ENCODE peak calls at places on chromosomes 6 and 20, in six cellular contexts. One of them, this sample, is unnamed.

GRCh38 chr6:170099387-170099786 is 191.5 kb downstream of the DLL1 start:
- DNase-seq in WTC11: no peak
- DNase-seq in GM12878: no peak
- DNase-seq in K562: no peak
- DNase-seq in HepG2: no peak
- DNase-seq in H1: no peak
- DNase-seq in this sample: no peak

GRCh38 chr6:158972241-158973233 is 27.5 kb downstream of the RSPH3 start:
- DNase-seq in WTC11: no peak
- DNase-seq in GM12878: peak; percentile 31
- DNase-seq in K562: peak; percentile 52
- DNase-seq in HepG2: peak; percentile 47
- DNase-seq in H1: no peak
- DNase-seq in this sample: peak; percentile 72

GRCh38 chr6:108669673-108670072 is 109.0 kb downstream of the FOXO3 start:
- DNase-seq in WTC11: no peak
- DNase-seq in GM12878: no peak
- DNase-seq in K562: no peak
- DNase-seq in HepG2: no peak
- DNase-seq in H1: no peak
- DNase-seq in this sample: no peak

GRCh38 chr6:149087898-149088297 is 229.6 kb upstream of the TAB2 start:
- DNase-seq in WTC11: no peak
- DNase-seq in GM12878: no peak
- DNase-seq in K562: no peak
- DNase-seq in HepG2: no peak
- DNase-seq in H1: no peak
- DNase-seq in this sample: no peak

GRCh38 chr6:169158182-169158573 is 95.5 kb downstream of the THBS2 start:
- DNase-seq in WTC11: no peak
- DNase-seq in GM12878: no peak
- DNase-seq in K562: no peak
- DNase-seq in HepG2: no peak
- DNase-seq in H1: no peak
- DNase-seq in this sample: no peak

GRCh38 chr20:47464380-47465101 is 37.1 kb upstream of the NCOA3 start:
- DNase-seq in WTC11: no peak
- DNase-seq in GM12878: no peak
- DNase-seq in K562: no peak
- DNase-seq in HepG2: peak; percentile 100
- DNase-seq in H1: no peak
- DNase-seq in this sample: peak; percentile 28

GRCh38 chr6:75081920-75082319 is 123.9 kb downstream of the COL12A1 start:
- DNase-seq in WTC11: no peak
- DNase-seq in GM12878: no peak
- DNase-seq in K562: no peak
- DNase-seq in HepG2: no peak
- DNase-seq in H1: no peak
- DNase-seq in this sample: no peak

GRCh38 chr20:56094228-56094627 is 88.9 kb upstream of the CBLN4 start:
- DNase-seq in WTC11: no peak
- DNase-seq in GM12878: no peak
- DNase-seq in K562: no peak
- DNase-seq in HepG2: no peak
- DNase-seq in H1: no peak
- DNase-seq in this sample: no peak

GRCh38 chr6:47168176-47168575 is 126.0 kb upstream of the ADGRF1 start:
- DNase-seq in WTC11: no peak
- DNase-seq in GM12878: no peak
- DNase-seq in K562: no peak
- DNase-seq in HepG2: peak; percentile 52
- DNase-seq in H1: no peak
- DNase-seq in this sample: no peak

GRCh38 chr20:33914871-33915270 is 78.8 kb upstream of the RALY start:
- DNase-seq in WTC11: no peak
- DNase-seq in GM12878: no peak
- DNase-seq in K562: peak; percentile 39
- DNase-seq in HepG2: peak; percentile 51
- DNase-seq in H1: no peak
- DNase-seq in this sample: no peak

GRCh38 chr20:17651761-17652388 is 30.2 kb downstream of the RRBP1 start:
- DNase-seq in WTC11: no peak
- DNase-seq in GM12878: no peak
- DNase-seq in K562: no peak
- DNase-seq in HepG2: no peak
- DNase-seq in H1: no peak
- DNase-seq in this sample: no peak

GRCh38 chr6:7468382-7469081 is 72.9 kb upstream of the DSP start:
- DNase-seq in WTC11: no peak
- DNase-seq in GM12878: no peak
- DNase-seq in K562: peak; percentile 65
- DNase-seq in HepG2: no peak
- DNase-seq in H1: no peak
- DNase-seq in this sample: no peak

GRCh38 chr6:131949909-131950766 is 1.0 kb downstream of the CCN2 start:
- DNase-seq in WTC11: peak; percentile 85
- DNase-seq in GM12878: no peak
- DNase-seq in K562: no peak
- DNase-seq in HepG2: peak; percentile 75
- DNase-seq in H1: no peak
- DNase-seq in this sample: peak; percentile 75

GRCh38 chr6:70860044-70860443 is 96.8 kb downstream of the B3GAT2 start:
- DNase-seq in WTC11: no peak
- DNase-seq in GM12878: no peak
- DNase-seq in K562: no peak
- DNase-seq in HepG2: no peak
- DNase-seq in H1: no peak
- DNase-seq in this sample: no peak

GRCh38 chr6:4274382-4275082 is 139.2 kb upstream of the ECI2 start:
- DNase-seq in WTC11: no peak
- DNase-seq in GM12878: no peak
- DNase-seq in K562: peak; percentile 27
- DNase-seq in HepG2: no peak
- DNase-seq in H1: no peak
- DNase-seq in this sample: no peak
- TF ChIP-seq CREB1 in WTC11: no peak
- TF ChIP-seq CREB1 in GM12878: no peak
- TF ChIP-seq CREB1 in K562: no peak
- TF ChIP-seq CREB1 in HepG2: no peak
- TF ChIP-seq CREB1 in H1: no peak
- TF ChIP-seq CREB1 in this sample: no peak

GRCh38 chr6:33841868-33842267 is 38.1 kb upstream of the MLN start:
- DNase-seq in WTC11: no peak
- DNase-seq in GM12878: no peak
- DNase-seq in K562: no peak
- DNase-seq in HepG2: no peak
- DNase-seq in H1: no peak
- DNase-seq in this sample: no peak

GRCh38 chr6:33839399-33840063 is 35.7 kb upstream of the MLN start:
- DNase-seq in WTC11: no peak
- DNase-seq in GM12878: no peak
- DNase-seq in K562: no peak
- DNase-seq in HepG2: no peak
- DNase-seq in H1: no peak
- DNase-seq in this sample: no peak

GRCh38 chr6:33841070-33841469 is 37.3 kb upstream of the MLN start:
- DNase-seq in WTC11: no peak
- DNase-seq in GM12878: no peak
- DNase-seq in K562: peak; percentile 57
- DNase-seq in HepG2: no peak
- DNase-seq in H1: no peak
- DNase-seq in this sample: no peak

GRCh38 chr6:33838979-33839378 is 35.2 kb upstream of the MLN start:
- DNase-seq in WTC11: no peak
- DNase-seq in GM12878: no peak
- DNase-seq in K562: no peak
- DNase-seq in HepG2: no peak
- DNase-seq in H1: no peak
- DNase-seq in this sample: no peak

GRCh38 chr6:33840064-33840926 is 36.5 kb upstream of the MLN start:
- DNase-seq in WTC11: no peak
- DNase-seq in GM12878: peak; percentile 51
- DNase-seq in K562: peak; percentile 90
- DNase-seq in HepG2: peak; percentile 96
- DNase-seq in H1: no peak
- DNase-seq in this sample: no peak
- TF ChIP-seq CREB1 in WTC11: no peak
- TF ChIP-seq CREB1 in GM12878: peak; percentile 22
- TF ChIP-seq CREB1 in K562: no peak
- TF ChIP-seq CREB1 in HepG2: peak; percentile 85
- TF ChIP-seq CREB1 in H1: no peak
- TF ChIP-seq CREB1 in this sample: no peak

DNA sequence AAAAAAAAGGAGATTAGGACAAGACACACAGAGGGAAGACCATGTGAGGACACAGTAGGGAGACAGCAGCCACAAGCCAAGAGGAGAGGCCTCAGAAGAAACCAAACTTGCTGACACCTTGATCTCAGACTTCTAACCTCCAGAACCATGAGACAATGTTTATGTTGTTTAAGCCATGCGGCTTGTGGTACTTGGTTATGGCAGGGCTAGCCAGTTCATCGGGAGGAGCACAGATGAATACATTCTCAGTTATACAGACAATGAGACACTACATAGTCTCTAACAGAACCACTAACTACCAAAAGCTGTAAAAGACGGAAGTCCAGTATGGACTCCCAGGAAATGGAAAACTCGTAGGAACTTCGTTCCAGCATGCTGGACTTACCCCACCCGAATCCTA is 116.8 kb downstream of the MBOAT1 start:
- DNase-seq in WTC11: no peak
- DNase-seq in GM12878: no peak
- DNase-seq in K562: no peak
- DNase-seq in HepG2: no peak
- DNase-seq in H1: no peak
- DNase-seq in this sample: no peak
- TF ChIP-seq CREB1 in WTC11: no peak
- TF ChIP-seq CREB1 in GM12878: no peak
- TF ChIP-seq CREB1 in K562: no peak
- TF ChIP-seq CREB1 in HepG2: no peak
- TF ChIP-seq CREB1 in H1: no peak
- TF ChIP-seq CREB1 in this sample: no peak

DNA sequence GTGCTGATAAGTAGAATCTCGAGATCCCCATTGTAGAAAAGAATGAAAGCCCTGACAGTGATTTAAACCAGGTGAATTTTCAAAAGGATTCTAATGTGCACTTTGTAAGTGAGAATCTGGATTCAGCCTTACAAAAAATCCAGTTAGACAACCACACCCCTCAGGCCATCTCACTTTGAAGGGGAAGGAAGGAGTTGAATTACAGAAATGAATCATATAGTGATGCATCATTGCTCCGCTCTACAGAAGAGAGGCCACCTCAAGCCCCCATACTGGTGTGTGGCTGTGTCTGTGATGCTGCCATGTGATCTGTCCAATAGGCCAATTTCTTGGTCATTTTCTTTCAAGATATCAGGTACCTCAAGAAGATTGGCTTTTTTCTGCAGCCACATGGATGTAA is 85.5 kb upstream of the NT5E start:
- DNase-seq in WTC11: no peak
- DNase-seq in GM12878: no peak
- DNase-seq in K562: no peak
- DNase-seq in HepG2: no peak
- DNase-seq in H1: no peak
- DNase-seq in this sample: no peak
- TF ChIP-seq CREB1 in WTC11: no peak
- TF ChIP-seq CREB1 in GM12878: no peak
- TF ChIP-seq CREB1 in K562: no peak
- TF ChIP-seq CREB1 in HepG2: no peak
- TF ChIP-seq CREB1 in H1: no peak
- TF ChIP-seq CREB1 in this sample: no peak

GRCh38 chr20:48536206-48536605 is 291.6 kb downstream of the PREX1 start:
- DNase-seq in WTC11: no peak
- DNase-seq in GM12878: no peak
- DNase-seq in K562: no peak
- DNase-seq in HepG2: no peak
- DNase-seq in H1: no peak
- DNase-seq in this sample: no peak

GRCh38 chr20:48541581-48542071 is 286.2 kb downstream of the PREX1 start:
- DNase-seq in WTC11: no peak
- DNase-seq in GM12878: peak; percentile 63
- DNase-seq in K562: no peak
- DNase-seq in HepG2: no peak
- DNase-seq in H1: no peak
- DNase-seq in this sample: no peak

GRCh38 chr20:48538856-48539255 is 288.9 kb downstream of the PREX1 start:
- DNase-seq in WTC11: no peak
- DNase-seq in GM12878: no peak
- DNase-seq in K562: no peak
- DNase-seq in HepG2: no peak
- DNase-seq in H1: no peak
- DNase-seq in this sample: peak; percentile 19

GRCh38 chr20:48535556-48535955 is 292.2 kb downstream of the PREX1 start:
- DNase-seq in WTC11: no peak
- DNase-seq in GM12878: no peak
- DNase-seq in K562: no peak
- DNase-seq in HepG2: no peak
- DNase-seq in H1: no peak
- DNase-seq in this sample: no peak

GRCh38 chr20:48538058-48538825 is 289.6 kb downstream of the PREX1 start:
- DNase-seq in WTC11: no peak
- DNase-seq in GM12878: no peak
- DNase-seq in K562: no peak
- DNase-seq in HepG2: peak; percentile 37
- DNase-seq in H1: peak; percentile 39
- DNase-seq in this sample: peak; percentile 59
- TF ChIP-seq CREB1 in WTC11: no peak
- TF ChIP-seq CREB1 in GM12878: no peak
- TF ChIP-seq CREB1 in K562: no peak
- TF ChIP-seq CREB1 in HepG2: no peak
- TF ChIP-seq CREB1 in H1: no peak
- TF ChIP-seq CREB1 in this sample: no peak

This sample was measured in GM23338.